ENCODE peak calls at places on chromosomes 2 and 18, in seven cellular contexts. V is breast epithelium, T is transverse colon, B is A549, N is IMR-90, L is esophagus squamous epithelium, A is endothelial cell of umbilical vein. E is an unnamed sample.

GRCh38 chr2:21710031-21710430 is 586.3 kb downstream of the TDRD15 start:
- DNase-seq in L (no peak), T (no peak), A (no peak), B (no peak), V (no peak), N (no peak), E (no peak)

GRCh38 chr2:217741381-217741955 is 261.3 kb downstream of the TNS1 start:
- DNase-seq in T (no peak), L (no peak), B (no peak), A (no peak), V (no peak), N (no peak), E (no peak)

GRCh38 chr2:157339965-157340655 is 14.5 kb upstream of the ERMN start:
- DNase-seq in V (no peak), B (no peak), N (peak; percentile 32), A (no peak), L (no peak), T (no peak), E (no peak)

GRCh38 chr2:211157211-211157610 is 600.8 kb downstream of the CPS1 start:
- DNase-seq in V (no peak), T (no peak), A (no peak), L (no peak), B (no peak), N (no peak), E (no peak)

GRCh38 chr2:55224761-55225261 is 7.3 kb downstream of the CLHC1 start:
- DNase-seq in B (peak; percentile 37), V (no peak), L (no peak), N (no peak), A (no peak), T (no peak), E (no peak)

GRCh38 chr2:118088051-118089014 is at the start of gene INSIG2:
- DNase-seq in B (peak; percentile 97), T (peak; percentile 96), L (peak; percentile 73), A (peak; percentile 89), N (peak; percentile 91), V (peak; percentile 91), E (peak; percentile 71)

GRCh38 chr2:157441072-157441454 is 2.8 kb downstream of the CYTIP start:
- DNase-seq in T (peak; percentile 32), B (no peak), L (no peak), V (no peak), A (peak; percentile 33), N (no peak), E (no peak)

GRCh38 chr2:80126596-80127189 is 177.9 kb downstream of the LRRTM1 start:
- DNase-seq in V (no peak), B (no peak), L (no peak), T (no peak), N (peak; percentile 71), A (no peak), E (no peak)

GRCh38 chr2:13050764-13051163 is 334.0 kb downstream of the TRIB2 start:
- DNase-seq in B (no peak), L (no peak), A (no peak), T (no peak), N (peak; percentile 35), V (no peak), E (no peak)

GRCh38 chr2:196725882-196726281 is 73.6 kb downstream of the GTF3C3 start:
- DNase-seq in L (no peak), A (no peak), N (no peak), V (no peak), B (no peak), T (no peak), E (no peak)

GRCh38 chr2:228321019-228321418 is 139.5 kb upstream of the SPHKAP start:
- DNase-seq in A (no peak), T (no peak), V (no peak), N (no peak), L (no peak), B (no peak), E (no peak)

GRCh38 chr18:73461038-73461779 is 593.4 kb upstream of the NETO1 start:
- DNase-seq in T (no peak), B (no peak), N (peak; percentile 4), L (no peak), V (no peak), A (no peak), E (no peak)

GRCh38 chr2:237485844-237486243 is 1.2 kb upstream of the MLPH start:
- DNase-seq in B (peak; percentile 61), N (no peak), L (no peak), V (no peak), T (no peak), A (no peak), E (no peak)

GRCh38 chr2:112621792-112622527 is 23.8 kb upstream of the SLC20A1 start:
- DNase-seq in V (no peak), L (no peak), B (no peak), T (no peak), A (no peak), N (peak; percentile 94), E (no peak)

GRCh38 chr2:135963841-135964240 is 21.6 kb downstream of the DARS1 start:
- DNase-seq in T (no peak), L (no peak), B (no peak), A (no peak), N (peak; percentile 37), V (no peak), E (no peak)

GRCh38 chr2:153543639-153544071 is 65.1 kb upstream of the RPRM start:
- DNase-seq in V (no peak), N (no peak), B (no peak), A (no peak), T (no peak), L (no peak), E (no peak)

DNA sequence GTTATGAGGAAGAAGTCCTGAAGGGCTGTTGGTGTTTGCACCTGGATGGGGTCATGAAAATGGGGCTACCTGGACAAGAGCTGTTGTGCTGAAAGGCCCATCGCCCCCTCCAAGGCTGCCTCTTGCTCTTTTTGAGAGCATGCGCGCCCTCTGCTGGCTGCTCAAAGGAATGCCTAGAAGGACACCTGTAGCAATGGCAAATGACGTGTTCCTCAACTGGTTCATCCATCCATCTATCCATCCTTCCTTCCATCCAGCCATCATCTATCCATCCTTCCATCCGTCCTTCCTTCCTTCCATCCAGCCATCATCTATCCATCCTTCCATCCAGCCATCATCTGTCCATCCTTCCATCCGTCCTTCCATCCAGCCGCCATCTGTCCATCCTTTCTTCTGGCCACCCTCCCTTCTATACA is 17.2 kb upstream of the RPL31 start:
- DNase-seq in L (peak; percentile 8), V (peak; percentile 73), A (peak; percentile 78), N (peak; percentile 69), B (peak; percentile 82), T (peak; percentile 77), E (peak; percentile 67)
- H3K4me3 ChIP-seq in L (no peak overlapping the region), V (no peak overlapping the region), A (no peak overlapping the region), N (no peak overlapping the region), B (no peak overlapping the region), T (no peak overlapping the region), E (no peak overlapping the region)

DNA sequence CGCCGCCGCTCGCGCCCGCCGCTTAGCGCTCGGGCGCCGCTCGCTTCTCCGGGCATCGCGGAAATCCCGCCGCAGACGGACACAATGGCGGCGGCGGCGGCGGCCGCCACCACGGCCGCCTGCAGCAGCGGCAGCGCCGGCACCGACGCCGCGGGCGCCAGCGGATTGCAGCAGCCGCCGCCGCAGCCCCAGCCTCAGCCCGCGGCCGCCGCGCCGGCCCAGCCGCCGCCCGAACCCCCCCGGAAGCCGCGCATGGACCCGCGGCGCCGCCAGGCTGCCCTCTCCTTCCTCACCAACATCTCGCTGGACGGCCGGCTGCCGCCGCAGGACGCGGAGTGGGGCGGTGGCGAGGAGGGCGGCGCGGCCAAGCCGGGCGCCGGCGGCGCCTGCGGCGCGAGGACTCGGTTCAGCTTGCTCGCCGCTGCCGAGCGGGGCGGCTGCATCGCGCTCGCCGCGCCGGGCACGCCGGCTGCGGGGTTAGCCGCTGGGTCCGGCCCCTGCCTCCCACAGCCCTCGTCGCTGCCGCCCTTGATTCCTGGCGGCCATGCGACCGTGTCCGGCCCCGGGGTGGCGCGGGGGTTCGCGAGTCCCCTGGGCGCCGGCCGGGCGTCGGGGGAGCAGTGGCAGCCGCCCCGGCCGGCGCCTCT is 517 bp downstream of the CABLES1 start:
- DNase-seq in T (peak; percentile 40), L (no peak), B (no peak), N (no peak), A (no peak), V (peak; percentile 44), E (no peak)
- TF ChIP-seq POLR2A in T (no peak), L (no peak), B (peak; percentile 16), N (no peak), A (no peak), V (no peak), E (no peak)

DNA sequence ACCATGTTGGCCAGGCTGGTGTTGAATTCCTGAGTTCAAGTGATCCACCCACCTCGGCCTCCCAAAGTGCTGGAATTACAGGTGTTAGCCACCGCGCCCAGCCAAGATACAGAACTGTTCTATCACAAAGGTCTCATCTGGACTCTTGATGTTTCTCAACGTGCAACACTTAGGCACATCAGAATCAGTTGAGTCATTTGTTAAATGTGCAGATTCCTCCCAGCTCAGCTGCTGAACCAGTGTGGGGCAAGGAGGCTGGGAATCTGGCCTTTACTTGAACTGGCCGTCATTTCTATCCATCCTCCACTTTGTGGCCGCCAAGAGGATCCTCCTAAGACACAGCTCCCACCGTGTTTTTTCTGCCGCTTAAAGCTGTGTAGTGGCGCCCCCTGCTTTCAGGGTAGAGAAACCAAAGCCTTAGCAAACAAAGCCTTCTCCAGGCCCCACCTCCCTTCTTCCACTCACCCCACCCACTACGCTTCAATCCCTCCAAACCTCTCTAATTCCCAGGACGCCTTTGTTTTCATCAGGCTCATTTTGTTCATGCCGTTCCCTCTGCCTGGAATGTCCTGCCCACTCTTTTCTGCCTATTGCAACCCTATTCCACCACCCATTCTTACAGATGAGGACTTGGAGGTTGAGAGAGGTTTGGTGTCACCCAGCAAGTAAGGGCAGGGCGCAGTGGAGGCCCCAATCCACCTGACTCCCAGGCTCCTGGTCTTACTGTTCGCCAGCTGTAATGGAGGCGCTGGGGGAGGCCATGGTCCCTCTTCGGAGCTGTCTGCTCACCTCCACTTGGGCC is 776 bp upstream of the SPEG start:
- DNase-seq in N (peak; percentile 71), T (peak; percentile 57), A (no peak), L (no peak), B (peak; percentile 71), V (no peak), E (no peak)
- H3K4me3 ChIP-seq in N (no peak overlapping the region), T (no peak overlapping the region), A (no peak overlapping the region), L (peak overlapping the region; percentile 36), B (no peak overlapping the region), V (no peak overlapping the region), E (no peak overlapping the region)

GRCh38 chr2:60759654-60760053 is 3.6 kb downstream of the PAPOLG start:
- DNase-seq in T (no peak), N (no peak), A (peak; percentile 51), B (no peak), L (no peak), V (no peak), E (no peak)

DNA sequence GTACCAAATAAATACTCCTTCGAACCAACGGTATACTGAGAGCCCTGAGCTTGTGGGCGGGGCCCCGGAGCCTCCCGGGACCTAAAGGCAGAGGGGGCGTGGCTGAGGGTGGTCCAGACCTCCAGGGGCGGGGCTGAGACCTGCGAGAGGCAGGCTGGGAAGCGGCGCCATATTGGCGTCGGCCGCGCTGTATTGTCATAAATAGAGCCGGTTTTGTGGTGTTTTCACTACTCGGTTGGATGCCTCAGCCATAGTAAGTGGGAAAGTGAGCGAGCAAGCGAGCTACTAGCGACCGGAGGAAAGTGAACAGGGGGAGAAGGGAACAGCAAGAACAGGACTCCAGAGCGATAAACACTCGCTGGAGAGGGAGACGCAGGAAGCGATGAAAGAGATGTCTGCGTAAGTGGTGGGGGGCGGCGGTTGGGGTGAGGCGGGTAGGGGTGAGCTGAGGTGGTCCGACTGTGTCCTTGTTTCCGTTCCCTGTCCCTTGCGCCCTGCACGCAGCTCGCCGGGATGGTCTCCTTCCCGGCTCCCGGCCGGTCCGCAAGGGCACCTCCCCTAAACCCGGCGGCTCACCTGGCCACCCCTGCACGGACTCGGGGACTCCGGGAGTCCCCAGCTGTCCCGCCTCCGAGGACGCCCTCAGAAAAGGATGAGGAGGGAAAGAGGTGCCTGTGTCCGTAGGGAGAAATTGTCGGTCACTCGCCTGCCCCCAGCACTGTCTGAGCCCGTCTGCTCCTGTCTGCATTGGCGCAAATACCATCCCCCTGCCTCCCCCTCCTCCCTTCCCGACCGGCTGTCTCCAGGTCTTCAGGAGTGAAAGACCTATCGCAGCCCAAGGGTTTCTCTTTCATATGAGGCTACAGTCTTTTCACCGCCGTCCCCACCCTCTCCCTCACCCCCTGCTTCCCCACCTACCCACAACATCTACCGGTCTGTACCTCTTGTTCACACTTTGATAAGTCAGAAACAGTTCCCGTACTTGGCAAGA is at the start of gene PAPOLG:
- DNase-seq in T (peak; percentile 98), V (peak; percentile 91), B (peak; percentile 92), N (peak; percentile 85), L (peak; percentile 72), A (peak; percentile 93), E (peak; percentile 98)
- TF ChIP-seq POLR2A in T (peak; percentile 75), V (peak; percentile 80), B (peak; percentile 95), N (peak; percentile 74), L (peak; percentile 43), A (peak; percentile 94), E (peak; percentile 61)

E was measured in tibial nerve.